ENCODE peak calls at places on chromosomes 1 and 21, in eight cellular contexts. W, N, M, G, H, U, A and K are unnamed samples.

GRCh38 chr1:30321216-30321910 is 402.0 kb downstream of the MATN1 start:
- DNase-seq in W (no peak), N (no peak), M (no peak), G (no peak), H (no peak), U (no peak), A (no peak), K (no peak)

GRCh38 chr1:224137518-224137917 is 23.6 kb downstream of the FBXO28 start:
- DNase-seq in W (no peak), N (no peak), M (no peak), G (no peak), H (no peak), U (no peak), A (no peak), K (no peak)

GRCh38 chr21:46098303-46099141 is 610 bp downstream of the COL6A2 start:
- DNase-seq in W (peak; percentile 26), N (no peak), M (peak; percentile 43), G (no peak), H (peak; percentile 66), U (peak; percentile 34), A (no peak), K (no peak)

GRCh38 chr1:16109571-16109970 is 36.1 kb upstream of the FAM131C start:
- DNase-seq in W (no peak), N (no peak), M (no peak), G (no peak), H (no peak), U (no peak), A (no peak), K (peak; percentile 78)

GRCh38 chr1:150464422-150464826 is 22.8 kb upstream of the TARS2 start:
- DNase-seq in W (peak; percentile 73), N (peak; percentile 83), M (peak; percentile 66), G (no peak), H (no peak), U (peak; percentile 75), A (peak; percentile 77), K (peak; percentile 77)

GRCh38 chr1:186474208-186474607 is 13.3 kb upstream of the PDC start:
- DNase-seq in W (peak; percentile 96), N (no peak), M (no peak), G (no peak), H (no peak), U (no peak), A (peak; percentile 67), K (peak; percentile 54)

GRCh38 chr1:158720620-158721019 is at the start of gene OR6K3:
- DNase-seq in W (no peak), N (no peak), M (no peak), G (no peak), H (no peak), U (no peak), A (no peak), K (no peak)

GRCh38 chr21:35066824-35067223 is 17.7 kb upstream of the RUNX1 start:
- DNase-seq in W (no peak), N (no peak), M (no peak), G (no peak), H (no peak), U (no peak), A (no peak), K (no peak)

GRCh38 chr1:7105258-7105657 is 320.0 kb downstream of the CAMTA1 start:
- DNase-seq in W (no peak), N (no peak), M (no peak), G (no peak), H (no peak), U (no peak), A (no peak), K (no peak)

GRCh38 chr1:99777752-99778151 is 11.3 kb upstream of the FRRS1 start:
- DNase-seq in W (no peak), N (no peak), M (no peak), G (no peak), H (no peak), U (no peak), A (no peak), K (no peak)

GRCh38 chr1:84086616-84087015 is 57.5 kb upstream of the PRKACB start:
- DNase-seq in W (no peak), N (no peak), M (no peak), G (no peak), H (no peak), U (no peak), A (no peak), K (no peak)

GRCh38 chr1:39955547-39956539 is 898 bp downstream of the MFSD2A start:
- DNase-seq in W (peak; percentile 43), N (peak; percentile 59), M (no peak), G (no peak), H (no peak), U (peak; percentile 44), A (peak; percentile 43), K (peak; percentile 84)

GRCh38 chr1:221874285-221875003 is 132.6 kb upstream of the DUSP10 start:
- DNase-seq in W (peak; percentile 35), N (no peak), M (no peak), G (no peak), H (peak; percentile 89), U (no peak), A (no peak), K (no peak)

GRCh38 chr1:225875044-225875822 is 6.9 kb downstream of the TMEM63A start:
- DNase-seq in W (no peak), N (peak; percentile 80), M (peak; percentile 79), G (no peak), H (no peak), U (no peak), A (no peak), K (peak; percentile 87)

GRCh38 chr21:38774152-38774551 is 31.6 kb upstream of the ETS2 start:
- DNase-seq in W (peak; percentile 18), N (no peak), M (no peak), G (no peak), H (no peak), U (no peak), A (peak; percentile 83), K (no peak)

GRCh38 chr1:239757711-239758110 is 334.0 kb upstream of the FMN2 start:
- DNase-seq in W (no peak), N (no peak), M (no peak), G (no peak), H (no peak), U (no peak), A (no peak), K (peak; percentile 47)

DNA sequence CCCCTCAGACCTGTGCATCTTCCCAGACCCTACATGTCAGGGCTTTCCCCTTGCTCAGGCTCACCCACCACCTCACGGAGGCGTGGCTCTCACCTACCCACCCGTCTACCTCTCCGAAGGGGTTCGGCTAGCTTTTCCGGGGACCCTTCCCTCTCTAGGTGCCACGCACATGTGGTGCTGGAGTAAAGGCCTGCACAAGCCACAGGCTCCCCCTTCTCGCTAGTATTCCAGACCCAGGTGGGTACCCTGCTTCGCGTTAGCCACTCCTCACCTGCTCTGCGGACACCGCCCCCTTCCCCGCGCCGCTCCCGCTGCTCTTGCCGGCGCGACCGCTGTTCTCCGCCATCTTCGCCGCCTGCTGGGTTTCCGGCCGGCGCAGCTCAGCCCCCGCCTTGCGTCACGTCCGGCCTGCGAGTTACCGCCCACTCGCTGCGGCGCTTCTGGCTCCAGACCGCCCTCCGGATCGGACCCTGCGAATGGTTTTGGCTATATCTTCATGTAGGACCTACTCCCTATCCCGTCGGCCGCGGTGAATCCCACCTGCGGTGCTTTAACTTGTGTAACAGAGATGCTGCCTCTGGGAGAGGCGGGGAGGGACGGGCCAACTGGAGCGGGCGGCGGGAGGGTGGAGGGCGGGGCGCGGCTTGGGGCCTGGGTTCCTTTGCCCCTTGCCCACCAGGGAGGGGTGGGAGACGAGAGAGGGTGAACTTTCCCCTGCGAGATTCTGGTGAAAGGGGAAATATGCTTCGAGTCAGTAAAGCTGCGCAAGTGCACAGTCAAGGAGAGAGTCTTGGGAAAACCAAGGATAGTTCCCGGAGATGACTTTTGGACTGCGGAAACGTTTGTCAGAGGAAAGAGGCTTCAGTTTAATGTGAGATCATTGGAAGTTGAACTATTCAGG is at the start of the genes NIT1 and PFDN2:
- DNase-seq in W (peak; percentile 79), N (peak; percentile 87), M (peak; percentile 92), G (no peak), H (peak; percentile 95), U (peak; percentile 93), A (peak; percentile 88), K (peak; percentile 89)
- TF ChIP-seq CTCF in W (no peak), N (no peak), M (no peak), G (no peak), H (no peak), U (no peak), A (no peak), K (no peak)

GRCh38 chr1:205440476-205441317 is 15.1 kb downstream of the BLACAT1 start:
- DNase-seq in W (no peak), N (peak; percentile 89), M (peak; percentile 78), G (no peak), H (no peak), U (peak; percentile 55), A (peak; percentile 74), K (peak; percentile 92)

GRCh38 chr1:205441318-205441633 is 14.6 kb downstream of the BLACAT1 start:
- DNase-seq in W (no peak), N (no peak), M (no peak), G (no peak), H (no peak), U (no peak), A (no peak), K (no peak)

GRCh38 chr1:205440121-205440475 is 15.7 kb downstream of the BLACAT1 start:
- DNase-seq in W (no peak), N (no peak), M (no peak), G (no peak), H (no peak), U (no peak), A (no peak), K (no peak)

GRCh38 chr1:205442051-205442721 is 13.7 kb downstream of the BLACAT1 start:
- DNase-seq in W (no peak), N (no peak), M (peak; percentile 62), G (no peak), H (no peak), U (no peak), A (no peak), K (no peak)

GRCh38 chr1:205441716-205442050 is 14.2 kb downstream of the BLACAT1 start:
- DNase-seq in W (no peak), N (no peak), M (no peak), G (no peak), H (no peak), U (no peak), A (no peak), K (no peak)
- H3K4me3 ChIP-seq in W (no peak overlapping the region), N (no peak overlapping the region), M (no peak overlapping the region), G (no peak overlapping the region), H (no peak overlapping the region), U (no peak overlapping the region), A (no peak overlapping the region), K (no peak overlapping the region)

DNA sequence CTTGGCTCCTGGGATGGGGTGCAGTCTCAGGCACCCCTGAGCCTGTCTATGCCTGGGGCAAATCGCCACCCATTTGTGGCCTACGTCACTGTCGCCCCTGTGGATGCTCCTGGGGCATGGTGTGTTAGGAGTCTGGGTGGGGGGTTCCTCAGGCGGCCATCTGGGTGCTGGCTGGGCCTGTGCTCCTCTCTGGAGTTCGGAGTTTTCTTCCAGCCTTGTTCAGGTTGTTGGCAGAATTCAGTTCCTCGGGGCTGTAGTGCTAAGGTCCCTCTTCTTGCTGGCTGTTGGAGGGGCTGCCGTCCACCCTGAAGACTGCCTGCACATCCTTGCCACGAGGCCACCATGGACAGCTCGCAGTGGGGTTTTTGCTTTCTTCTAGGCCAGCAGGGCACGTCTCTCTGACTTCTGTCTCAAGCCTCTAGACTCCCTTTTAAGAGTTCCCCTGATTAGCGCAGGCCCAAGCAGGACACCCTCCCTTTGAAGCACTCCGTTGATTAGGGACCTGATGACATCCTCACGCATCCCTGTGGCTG is 86.7 kb upstream of the C1orf174 start:
- DNase-seq in W (no peak), N (no peak), M (no peak), G (no peak), H (no peak), U (no peak), A (no peak), K (no peak)
- TF ChIP-seq CTCF in W (no peak), N (no peak), M (no peak), G (no peak), H (no peak), U (no peak), A (no peak), K (no peak)

GRCh38 chr1:176736015-176736414 is 273.0 kb downstream of the PAPPA2 start:
- DNase-seq in W (no peak), N (no peak), M (no peak), G (no peak), H (no peak), U (no peak), A (no peak), K (no peak)
- H3K4me3 ChIP-seq in W (no peak overlapping the region), N (no peak overlapping the region), M (no peak overlapping the region), G (no peak overlapping the region), H (no peak overlapping the region), U (no peak overlapping the region), A (no peak overlapping the region), K (no peak overlapping the region)